ENCODE peak calls at places on chromosomes 5 and 9, in seven cellular contexts. One of them, this sample, is unnamed.
A peak's percentile ranks its signal among the peaks of the same experiment; 100 is the strongest.

GRCh38 chr9:77597057-77597456 is 51.1 kb downstream of the GNA14 start:
- DNase-seq in A549: no peak
- DNase-seq in transverse colon: no peak
- DNase-seq in sigmoid colon: no peak
- DNase-seq in body of pancreas: peak; percentile 7
- DNase-seq in spleen: no peak
- DNase-seq in esophagus squamous epithelium: no peak
- DNase-seq in this sample: no peak

GRCh38 chr5:96023518-96023917 is 61.9 kb upstream of the ELL2 start:
- DNase-seq in A549: no peak
- DNase-seq in transverse colon: no peak
- DNase-seq in sigmoid colon: no peak
- DNase-seq in body of pancreas: no peak
- DNase-seq in spleen: no peak
- DNase-seq in esophagus squamous epithelium: no peak
- DNase-seq in this sample: no peak

GRCh38 chr5:139417214-139417613 is 13.3 kb upstream of the SPATA24 start:
- DNase-seq in A549: no peak
- DNase-seq in transverse colon: no peak
- DNase-seq in sigmoid colon: peak; percentile 84
- DNase-seq in body of pancreas: no peak
- DNase-seq in spleen: no peak
- DNase-seq in esophagus squamous epithelium: no peak
- DNase-seq in this sample: no peak

GRCh38 chr9:114246558-114246957 is 76.3 kb upstream of the ORM1 start:
- DNase-seq in A549: no peak
- DNase-seq in transverse colon: no peak
- DNase-seq in sigmoid colon: no peak
- DNase-seq in body of pancreas: no peak
- DNase-seq in spleen: no peak
- DNase-seq in esophagus squamous epithelium: no peak
- DNase-seq in this sample: no peak

GRCh38 chr9:136587944-136588662 is 42.3 kb upstream of the NOTCH1 start:
- DNase-seq in A549: no peak
- DNase-seq in transverse colon: no peak
- DNase-seq in sigmoid colon: no peak
- DNase-seq in body of pancreas: no peak
- DNase-seq in spleen: no peak
- DNase-seq in esophagus squamous epithelium: no peak
- DNase-seq in this sample: no peak

GRCh38 chr9:82206490-82206889 is 217.9 kb downstream of the SPATA31D1 start:
- DNase-seq in A549: no peak
- DNase-seq in transverse colon: no peak
- DNase-seq in sigmoid colon: no peak
- DNase-seq in body of pancreas: no peak
- DNase-seq in spleen: no peak
- DNase-seq in esophagus squamous epithelium: no peak
- DNase-seq in this sample: no peak

GRCh38 chr5:164060956-164061355 is 555.5 kb downstream of the MAT2B start:
- DNase-seq in A549: no peak
- DNase-seq in transverse colon: no peak
- DNase-seq in sigmoid colon: no peak
- DNase-seq in body of pancreas: no peak
- DNase-seq in spleen: no peak
- DNase-seq in esophagus squamous epithelium: no peak
- DNase-seq in this sample: no peak

GRCh38 chr5:146130440-146131045 is 25.2 kb upstream of the PLAC8L1 start:
- DNase-seq in A549: peak; percentile 23
- DNase-seq in transverse colon: no peak
- DNase-seq in sigmoid colon: no peak
- DNase-seq in body of pancreas: no peak
- DNase-seq in spleen: no peak
- DNase-seq in esophagus squamous epithelium: no peak
- DNase-seq in this sample: no peak

GRCh38 chr5:122149691-122150090 is 20.3 kb downstream of the ZNF474 start:
- DNase-seq in A549: no peak
- DNase-seq in transverse colon: no peak
- DNase-seq in sigmoid colon: no peak
- DNase-seq in body of pancreas: no peak
- DNase-seq in spleen: no peak
- DNase-seq in esophagus squamous epithelium: no peak
- DNase-seq in this sample: no peak

GRCh38 chr5:122153230-122153629 is 23.9 kb downstream of the ZNF474 start:
- DNase-seq in A549: no peak
- DNase-seq in transverse colon: no peak
- DNase-seq in sigmoid colon: no peak
- DNase-seq in body of pancreas: no peak
- DNase-seq in spleen: no peak
- DNase-seq in esophagus squamous epithelium: no peak
- DNase-seq in this sample: no peak

GRCh38 chr5:122152266-122152900 is 23.0 kb downstream of the ZNF474 start:
- DNase-seq in A549: no peak
- DNase-seq in transverse colon: no peak
- DNase-seq in sigmoid colon: no peak
- DNase-seq in body of pancreas: no peak
- DNase-seq in spleen: no peak
- DNase-seq in esophagus squamous epithelium: no peak
- DNase-seq in this sample: no peak

GRCh38 chr5:122150128-122150685 is 20.9 kb downstream of the ZNF474 start:
- DNase-seq in A549: no peak
- DNase-seq in transverse colon: no peak
- DNase-seq in sigmoid colon: no peak
- DNase-seq in body of pancreas: no peak
- DNase-seq in spleen: no peak
- DNase-seq in esophagus squamous epithelium: no peak
- DNase-seq in this sample: no peak

DNA sequence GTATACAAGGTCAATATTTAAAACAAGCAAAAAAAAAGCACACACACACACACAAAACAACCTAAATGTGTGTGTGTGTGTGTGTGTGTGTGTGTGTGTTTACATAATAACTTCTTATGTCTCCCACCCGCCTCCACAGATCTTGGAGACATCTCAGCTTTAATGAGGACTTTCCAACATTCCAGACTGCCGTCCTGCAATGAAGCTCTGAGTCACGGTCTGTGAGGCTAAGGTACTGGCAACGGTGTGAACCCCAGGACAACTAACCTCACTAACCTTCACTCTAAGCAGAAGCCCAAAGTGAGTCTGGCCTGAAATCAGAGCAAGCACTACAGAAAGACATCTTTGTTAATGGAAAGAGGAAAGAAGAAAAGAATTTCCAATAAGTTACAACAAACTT is 22.3 kb downstream of the ZNF474 start:
- DNase-seq in A549: peak; percentile 48
- DNase-seq in transverse colon: no peak
- DNase-seq in sigmoid colon: no peak
- DNase-seq in body of pancreas: no peak
- DNase-seq in spleen: no peak
- DNase-seq in esophagus squamous epithelium: no peak
- DNase-seq in this sample: no peak
- TF ChIP-seq POLR2A in A549: no peak
- TF ChIP-seq POLR2A in transverse colon: no peak
- TF ChIP-seq POLR2A in sigmoid colon: no peak
- TF ChIP-seq POLR2A in body of pancreas: no peak
- TF ChIP-seq POLR2A in spleen: no peak
- TF ChIP-seq POLR2A in esophagus squamous epithelium: no peak
- TF ChIP-seq POLR2A in this sample: no peak

GRCh38 chr5:1535646-1536045 is 11.9 kb upstream of the LPCAT1 start:
- DNase-seq in A549: no peak
- DNase-seq in transverse colon: no peak
- DNase-seq in sigmoid colon: no peak
- DNase-seq in body of pancreas: no peak
- DNase-seq in spleen: no peak
- DNase-seq in esophagus squamous epithelium: no peak
- DNase-seq in this sample: no peak

GRCh38 chr5:1538741-1539392 is 15.1 kb upstream of the LPCAT1 start:
- DNase-seq in A549: no peak
- DNase-seq in transverse colon: no peak
- DNase-seq in sigmoid colon: peak; percentile 46
- DNase-seq in body of pancreas: no peak
- DNase-seq in spleen: peak; percentile 57
- DNase-seq in esophagus squamous epithelium: no peak
- DNase-seq in this sample: peak; percentile 41

GRCh38 chr5:1538276-1538675 is 14.5 kb upstream of the LPCAT1 start:
- DNase-seq in A549: no peak
- DNase-seq in transverse colon: no peak
- DNase-seq in sigmoid colon: peak; percentile 58
- DNase-seq in body of pancreas: no peak
- DNase-seq in spleen: peak; percentile 73
- DNase-seq in esophagus squamous epithelium: no peak
- DNase-seq in this sample: no peak

GRCh38 chr5:1536298-1537165 is 12.8 kb upstream of the LPCAT1 start:
- DNase-seq in A549: no peak
- DNase-seq in transverse colon: peak; percentile 40
- DNase-seq in sigmoid colon: peak; percentile 60
- DNase-seq in body of pancreas: no peak
- DNase-seq in spleen: peak; percentile 85
- DNase-seq in esophagus squamous epithelium: no peak
- DNase-seq in this sample: peak; percentile 86

GRCh38 chr5:1537166-1538154 is 13.7 kb upstream of the LPCAT1 start:
- DNase-seq in A549: no peak
- DNase-seq in transverse colon: no peak
- DNase-seq in sigmoid colon: peak; percentile 32
- DNase-seq in body of pancreas: no peak
- DNase-seq in spleen: peak; percentile 71
- DNase-seq in esophagus squamous epithelium: no peak
- DNase-seq in this sample: no peak
- H3K4me3 ChIP-seq in A549: peak overlapping the region; percentile 9
- H3K4me3 ChIP-seq in transverse colon: no peak overlapping the region
- H3K4me3 ChIP-seq in sigmoid colon: peak overlapping the region; percentile 30
- H3K4me3 ChIP-seq in body of pancreas: no peak overlapping the region
- H3K4me3 ChIP-seq in spleen: no peak overlapping the region
- H3K4me3 ChIP-seq in esophagus squamous epithelium: no peak overlapping the region
- H3K4me3 ChIP-seq in this sample: peak overlapping the region; percentile 13

GRCh38 chr5:97903742-97904141 is 720.7 kb upstream of the RIOK2 start:
- DNase-seq in A549: no peak
- DNase-seq in transverse colon: no peak
- DNase-seq in sigmoid colon: no peak
- DNase-seq in body of pancreas: no peak
- DNase-seq in spleen: no peak
- DNase-seq in esophagus squamous epithelium: no peak
- DNase-seq in this sample: no peak
- H3K9me3 ChIP-seq in A549: peaks cover 4% of the 10 kb centered on the region
- H3K9me3 ChIP-seq in transverse colon: peaks cover 17% of the 10 kb centered on the region
- H3K9me3 ChIP-seq in sigmoid colon: no peaks in the 10 kb centered on the region
- H3K9me3 ChIP-seq in body of pancreas: no peaks in the 10 kb centered on the region
- H3K9me3 ChIP-seq in spleen: peaks cover 15% of the 10 kb centered on the region
- H3K9me3 ChIP-seq in esophagus squamous epithelium: no peaks in the 10 kb centered on the region
- H3K9me3 ChIP-seq in this sample: no peaks in the 10 kb centered on the region

DNA sequence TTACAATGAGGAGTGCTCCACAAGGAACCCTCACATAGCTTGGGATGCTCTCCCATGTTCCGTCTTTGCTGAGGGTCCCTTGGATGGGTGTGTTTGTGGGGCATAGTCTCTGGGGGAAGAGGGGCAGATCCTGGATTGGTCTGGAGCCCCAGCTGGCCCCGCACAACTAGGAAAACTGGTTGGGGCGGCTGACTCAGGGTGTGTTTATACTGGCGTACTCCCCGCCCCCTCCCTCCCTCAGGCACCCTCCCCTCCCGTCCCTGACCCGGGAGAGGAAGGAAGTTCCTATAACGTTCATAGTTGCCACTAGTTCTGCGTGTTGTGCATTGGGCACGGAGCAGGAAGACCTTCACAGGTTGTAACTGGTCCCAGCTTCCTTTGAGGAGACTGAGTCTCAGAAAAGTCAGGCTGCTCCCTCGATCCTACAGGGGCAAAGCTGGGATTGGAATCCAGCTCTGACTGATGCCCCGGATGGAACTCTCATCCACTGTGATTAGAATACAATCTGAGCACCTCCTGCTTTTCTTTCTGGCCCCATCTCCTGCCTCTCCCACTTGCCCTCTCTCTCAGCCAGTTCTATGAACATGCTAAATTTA is 11.0 kb downstream of the IER5L start:
- DNase-seq in A549: peak; percentile 79
- DNase-seq in transverse colon: peak; percentile 92
- DNase-seq in sigmoid colon: peak; percentile 92
- DNase-seq in body of pancreas: peak; percentile 94
- DNase-seq in spleen: no peak
- DNase-seq in esophagus squamous epithelium: peak; percentile 38
- DNase-seq in this sample: peak; percentile 37
- TF ChIP-seq POLR2A in A549: peak; percentile 70
- TF ChIP-seq POLR2A in transverse colon: peak; percentile 61
- TF ChIP-seq POLR2A in sigmoid colon: no peak
- TF ChIP-seq POLR2A in body of pancreas: peak; percentile 66
- TF ChIP-seq POLR2A in spleen: no peak
- TF ChIP-seq POLR2A in esophagus squamous epithelium: no peak
- TF ChIP-seq POLR2A in this sample: peak; percentile 16

DNA sequence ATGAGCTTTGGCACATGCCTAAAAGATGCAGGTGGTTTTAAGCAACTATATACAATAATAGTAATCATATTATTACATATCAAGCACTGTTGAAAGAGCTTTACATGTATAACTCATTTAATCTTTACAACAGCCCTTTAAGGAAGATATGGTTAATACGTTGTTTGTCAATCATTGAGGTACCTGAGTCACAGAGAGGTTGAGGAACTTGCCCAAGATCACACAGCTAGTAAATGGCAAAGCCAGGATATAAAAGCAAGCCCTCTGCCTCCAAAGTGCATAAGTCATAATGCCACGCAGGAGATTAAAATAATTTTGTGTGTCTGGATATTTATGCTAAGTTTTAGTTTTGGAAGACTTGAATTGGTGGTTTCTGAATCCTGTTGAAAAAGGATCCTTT is 90.2 kb downstream of the DAPK1 start:
- DNase-seq in A549: no peak
- DNase-seq in transverse colon: no peak
- DNase-seq in sigmoid colon: no peak
- DNase-seq in body of pancreas: no peak
- DNase-seq in spleen: no peak
- DNase-seq in esophagus squamous epithelium: no peak
- DNase-seq in this sample: no peak
- H3K4me3 ChIP-seq in A549: no peak overlapping the region
- H3K4me3 ChIP-seq in transverse colon: no peak overlapping the region
- H3K4me3 ChIP-seq in sigmoid colon: no peak overlapping the region
- H3K4me3 ChIP-seq in body of pancreas: no peak overlapping the region
- H3K4me3 ChIP-seq in spleen: no peak overlapping the region
- H3K4me3 ChIP-seq in esophagus squamous epithelium: no peak overlapping the region
- H3K4me3 ChIP-seq in this sample: no peak overlapping the region

DNA sequence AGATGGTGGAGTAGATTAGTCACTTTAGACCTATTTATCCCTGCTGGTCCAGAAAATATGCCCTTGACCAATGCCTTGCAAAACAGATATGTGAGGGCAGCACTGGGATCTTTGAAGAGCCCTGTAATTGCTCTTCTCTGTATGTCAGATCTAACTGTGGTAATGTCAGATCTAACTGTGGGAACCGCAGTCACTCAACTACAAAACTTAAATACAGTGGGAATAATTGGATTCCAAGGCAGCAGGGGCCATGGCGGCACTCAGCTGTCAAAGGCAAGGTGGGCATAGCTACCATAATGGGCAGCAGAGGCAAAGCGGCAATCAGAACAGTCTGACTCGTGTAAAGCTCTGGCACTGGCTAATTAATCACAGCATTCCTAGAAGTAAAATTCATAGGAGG is 46.2 kb downstream of the MTAP start:
- DNase-seq in A549: no peak
- DNase-seq in transverse colon: no peak
- DNase-seq in sigmoid colon: no peak
- DNase-seq in body of pancreas: no peak
- DNase-seq in spleen: no peak
- DNase-seq in esophagus squamous epithelium: no peak
- DNase-seq in this sample: no peak
- H3K9me3 ChIP-seq in A549: no peaks in the 10 kb centered on the region
- H3K9me3 ChIP-seq in transverse colon: peaks cover 3% of the 10 kb centered on the region
- H3K9me3 ChIP-seq in sigmoid colon: peaks cover 9% of the 10 kb centered on the region
- H3K9me3 ChIP-seq in body of pancreas: no peaks in the 10 kb centered on the region
- H3K9me3 ChIP-seq in spleen: peaks cover 18% of the 10 kb centered on the region
- H3K9me3 ChIP-seq in esophagus squamous epithelium: no peaks in the 10 kb centered on the region
- H3K9me3 ChIP-seq in this sample: no peaks in the 10 kb centered on the region